ENCODE peak calls at places on chromosomes 12 and 14, in nine cellular contexts. Q, I, D, R, E, A, G, C and J are unnamed samples.

GRCh38 chr14:92748259-92749016 is at the start of gene LGMN:
- DNase-seq in Q (peak), I (peak), D (no peak), R (peak), E (peak), A (peak), G (peak), C (peak), J (peak)

GRCh38 chr12:57156701-57157403 is 9.4 kb upstream of the LRP1-AS start:
- DNase-seq in Q (no peak), I (no peak), D (no peak), R (no peak), E (no peak), A (no peak), G (no peak), C (no peak), J (peak)

GRCh38 chr12:75816892-75817291 is 214.7 kb downstream of the PHLDA1 start:
- DNase-seq in Q (peak), I (peak), D (peak), R (peak), E (no peak), A (no peak), G (no peak), C (peak), J (no peak)

GRCh38 chr14:38143651-38144505 is 63.8 kb upstream of the SSTR1 start:
- DNase-seq in Q (peak), I (peak), D (no peak), R (peak), E (no peak), A (no peak), G (no peak), C (peak), J (no peak)

GRCh38 chr12:96510306-96510764 is 21.0 kb downstream of the CFAP54 start:
- DNase-seq in Q (peak), I (peak), D (no peak), R (no peak), E (no peak), A (no peak), G (no peak), C (peak), J (no peak)

GRCh38 chr12:78964521-78964920 is 99.9 kb downstream of the SYT1 start:
- DNase-seq in Q (no peak), I (no peak), D (no peak), R (no peak), E (no peak), A (no peak), G (no peak), C (no peak), J (no peak)

GRCh38 chr12:49201595-49202295 is 12.9 kb upstream of the TUBA1A start:
- DNase-seq in Q (peak), I (peak), D (no peak), R (peak), E (peak), A (no peak), G (no peak), C (peak), J (no peak)

GRCh38 chr12:33546004-33546403 is 106.4 kb upstream of the SYT10 start:
- DNase-seq in Q (no peak), I (no peak), D (no peak), R (no peak), E (no peak), A (no peak), G (no peak), C (no peak), J (no peak)

GRCh38 chr12:91307957-91308705 is 125.5 kb upstream of the DCN start:
- DNase-seq in Q (no peak), I (no peak), D (no peak), R (no peak), E (no peak), A (no peak), G (no peak), C (no peak), J (no peak)